ENCODE peak calls at places on chromosome 17, in six cellular contexts. Z is BE2C, S is GM04503, H is ELR, T is WERI-Rb-1, E is tibial nerve. F is an unnamed sample.

GRCh38 chr17:45222994-45223540 is 1.4 kb downstream of the FMNL1 start:
- DNase-seq in Z (peak), S (no peak), H (no peak), T (peak), E (no peak), F (no peak)

GRCh38 chr17:75920045-75920560 is 15.4 kb upstream of the MRPL38 start:
- DNase-seq in Z (no peak), S (no peak), H (no peak), T (no peak), E (no peak), F (no peak)

GRCh38 chr17:42285346-42286050 is 2.8 kb upstream of the STAT5A start:
- DNase-seq in Z (no peak), S (no peak), H (no peak), T (peak), E (no peak), F (no peak)

GRCh38 chr17:29613371-29613837 is 9.3 kb downstream of the CORO6 start:
- DNase-seq in Z (no peak), S (no peak), H (peak), T (no peak), E (peak), F (peak)

GRCh38 chr17:76278952-76279741 is 14.0 kb downstream of the UBALD2 start:
- DNase-seq in Z (peak), S (no peak), H (peak), T (peak), E (peak), F (peak)

GRCh38 chr17:14737984-14738651 is 437.2 kb downstream of the HS3ST3B1 start:
- DNase-seq in Z (no peak), S (peak), H (peak), T (peak), E (peak), F (peak)

GRCh38 chr17:72614871-72615626 is 477.4 kb downstream of the SLC39A11 start:
- DNase-seq in Z (no peak), S (no peak), H (peak), T (no peak), E (peak), F (no peak)

GRCh38 chr17:28953444-28954118 is 2.3 kb upstream of the PHF12 start:
- DNase-seq in Z (peak), S (no peak), H (peak), T (peak), E (no peak), F (peak)

GRCh38 chr17:32127156-32127897 is 15.0 kb upstream of the RHOT1 start:
- DNase-seq in Z (peak), S (peak), H (peak), T (peak), E (peak), F (peak)